ENCODE peak calls at places on chromosome 1, in eight cellular contexts. W, T, N, M, E, S, X and U are unnamed samples.

GRCh38 chr1:44170281-44170823 is 28.9 kb upstream of the KLF18 start:
- DNase-seq in W (no peak), T (no peak), N (no peak), M (no peak), E (no peak), S (no peak), X (peak; percentile 25), U (no peak)

GRCh38 chr1:66248746-66249145 is 285.2 kb upstream of the SGIP1 start:
- DNase-seq in W (no peak), T (no peak), N (no peak), M (no peak), E (no peak), S (no peak), X (peak; percentile 13), U (no peak)

GRCh38 chr1:109636201-109636952 is 16.7 kb downstream of the AMPD2 start:
- DNase-seq in W (no peak), T (no peak), N (no peak), M (peak; percentile 46), E (peak; percentile 78), S (no peak), X (peak; percentile 67), U (no peak)

GRCh38 chr1:173206816-173207595 is at the start of gene TNFSF4:
- DNase-seq in W (no peak), T (no peak), N (no peak), M (no peak), E (no peak), S (no peak), X (no peak), U (no peak)

GRCh38 chr1:55720243-55720642 is 505.1 kb upstream of the USP24 start:
- DNase-seq in W (no peak), T (no peak), N (no peak), M (no peak), E (no peak), S (peak; percentile 58), X (no peak), U (no peak)

GRCh38 chr1:16625497-16626408 is 12.4 kb upstream of the NBPF1 start:
- DNase-seq in W (no peak), T (peak; percentile 56), N (no peak), M (peak; percentile 94), E (no peak), S (peak; percentile 55), X (no peak), U (no peak)

GRCh38 chr1:10628685-10629084 is 153.9 kb downstream of the PEX14 start:
- DNase-seq in W (no peak), T (no peak), N (no peak), M (no peak), E (no peak), S (peak; percentile 47), X (peak; percentile 52), U (no peak)

GRCh38 chr1:95752515-95753381 is 518.7 kb downstream of the RWDD3 start:
- DNase-seq in W (no peak), T (no peak), N (no peak), M (peak; percentile 83), E (no peak), S (no peak), X (no peak), U (no peak)

GRCh38 chr1:29991025-29991424 is 732.4 kb downstream of the MATN1 start:
- DNase-seq in W (no peak), T (no peak), N (no peak), M (peak; percentile 66), E (no peak), S (no peak), X (no peak), U (no peak)

GRCh38 chr1:53619811-53620619 is 118.9 kb downstream of the GLIS1 start:
- DNase-seq in W (no peak), T (peak; percentile 71), N (no peak), M (peak; percentile 53), E (no peak), S (no peak), X (peak; percentile 21), U (peak; percentile 24)

GRCh38 chr1:19463204-19463803 is 22.0 kb downstream of the CAPZB start:
- DNase-seq in W (no peak), T (no peak), N (peak; percentile 45), M (no peak), E (no peak), S (no peak), X (no peak), U (no peak)

GRCh38 chr1:217106231-217106630 is 383.0 kb upstream of the ESRRG start:
- DNase-seq in W (no peak), T (no peak), N (no peak), M (no peak), E (no peak), S (no peak), X (no peak), U (no peak)

GRCh38 chr1:79293611-79294010 is 287.1 kb upstream of the ADGRL4 start:
- DNase-seq in W (no peak), T (no peak), N (no peak), M (no peak), E (peak; percentile 22), S (no peak), X (peak; percentile 2), U (no peak)

GRCh38 chr1:35650416-35650815 is 9.1 kb upstream of the PSMB2 start:
- DNase-seq in W (no peak), T (no peak), N (no peak), M (no peak), E (no peak), S (no peak), X (no peak), U (no peak)